ENCODE peak calls at places on chromosomes 4 and X, in eight cellular contexts. One of them, this sample, is unnamed.

GRCh38 chr4:85209161-85209560 is 242.7 kb upstream of the WDFY3 start:
- DNase-seq in CD8-positive, alpha-beta T cell: no peak
- DNase-seq in H9: no peak
- DNase-seq in lower lobe of right lung: no peak
- DNase-seq in A549: no peak
- DNase-seq in SK-N-SH: no peak
- DNase-seq in fibroblast of lung: peak
- DNase-seq in IMR-90: no peak
- DNase-seq in this sample: no peak

GRCh38 chrX:68685722-68686683 is 38.5 kb downstream of the STARD8 start:
- DNase-seq in lower lobe of right lung: peak
- DNase-seq in CD8-positive, alpha-beta T cell: no peak
- DNase-seq in IMR-90: peak
- DNase-seq in SK-N-SH: peak
- DNase-seq in A549: peak
- DNase-seq in fibroblast of lung: peak
- DNase-seq in H9: peak
- DNase-seq in this sample: no peak

GRCh38 chrX:121150217-121150616 is 102.8 kb downstream of the GLUD2 start:
- DNase-seq in H9: no peak
- DNase-seq in IMR-90: no peak
- DNase-seq in SK-N-SH: no peak
- DNase-seq in A549: no peak
- DNase-seq in lower lobe of right lung: no peak
- DNase-seq in fibroblast of lung: no peak
- DNase-seq in CD8-positive, alpha-beta T cell: no peak
- DNase-seq in this sample: no peak

GRCh38 chrX:86806786-86807185 is 658.5 kb downstream of the DACH2 start:
- DNase-seq in SK-N-SH: peak
- DNase-seq in H9: peak
- DNase-seq in fibroblast of lung: peak
- DNase-seq in IMR-90: peak
- DNase-seq in A549: peak
- DNase-seq in CD8-positive, alpha-beta T cell: no peak
- DNase-seq in lower lobe of right lung: no peak
- DNase-seq in this sample: no peak

GRCh38 chr4:83010522-83011318 is at the start of gene LIN54:
- DNase-seq in SK-N-SH: peak
- DNase-seq in fibroblast of lung: peak
- DNase-seq in IMR-90: peak
- DNase-seq in H9: peak
- DNase-seq in lower lobe of right lung: peak
- DNase-seq in A549: peak
- DNase-seq in CD8-positive, alpha-beta T cell: peak
- DNase-seq in this sample: peak

GRCh38 chr4:186563761-186564160 is 8.4 kb upstream of the MTNR1A start:
- DNase-seq in IMR-90: no peak
- DNase-seq in A549: no peak
- DNase-seq in H9: no peak
- DNase-seq in CD8-positive, alpha-beta T cell: no peak
- DNase-seq in lower lobe of right lung: no peak
- DNase-seq in fibroblast of lung: no peak
- DNase-seq in SK-N-SH: no peak
- DNase-seq in this sample: no peak

GRCh38 chrX:153411988-153412574 is 809 bp downstream of the ZFP92 start:
- DNase-seq in A549: no peak
- DNase-seq in CD8-positive, alpha-beta T cell: no peak
- DNase-seq in SK-N-SH: peak
- DNase-seq in H9: no peak
- DNase-seq in lower lobe of right lung: no peak
- DNase-seq in IMR-90: no peak
- DNase-seq in fibroblast of lung: no peak
- DNase-seq in this sample: no peak

GRCh38 chr4:7330811-7331681 is 103.7 kb downstream of the PSAPL1 start:
- DNase-seq in lower lobe of right lung: peak
- DNase-seq in IMR-90: no peak
- DNase-seq in H9: no peak
- DNase-seq in fibroblast of lung: no peak
- DNase-seq in A549: no peak
- DNase-seq in CD8-positive, alpha-beta T cell: no peak
- DNase-seq in SK-N-SH: no peak
- DNase-seq in this sample: no peak

GRCh38 chrX:111168314-111168713 is 72.3 kb downstream of the PAK3 start:
- DNase-seq in fibroblast of lung: peak
- DNase-seq in H9: peak
- DNase-seq in A549: peak
- DNase-seq in lower lobe of right lung: no peak
- DNase-seq in SK-N-SH: peak
- DNase-seq in CD8-positive, alpha-beta T cell: no peak
- DNase-seq in IMR-90: peak
- DNase-seq in this sample: peak

GRCh38 chrX:85024044-85024443 is 20.4 kb downstream of the APOOL start:
- DNase-seq in CD8-positive, alpha-beta T cell: no peak
- DNase-seq in IMR-90: peak
- DNase-seq in A549: no peak
- DNase-seq in lower lobe of right lung: no peak
- DNase-seq in H9: no peak
- DNase-seq in fibroblast of lung: no peak
- DNase-seq in SK-N-SH: no peak
- DNase-seq in this sample: no peak

DNA sequence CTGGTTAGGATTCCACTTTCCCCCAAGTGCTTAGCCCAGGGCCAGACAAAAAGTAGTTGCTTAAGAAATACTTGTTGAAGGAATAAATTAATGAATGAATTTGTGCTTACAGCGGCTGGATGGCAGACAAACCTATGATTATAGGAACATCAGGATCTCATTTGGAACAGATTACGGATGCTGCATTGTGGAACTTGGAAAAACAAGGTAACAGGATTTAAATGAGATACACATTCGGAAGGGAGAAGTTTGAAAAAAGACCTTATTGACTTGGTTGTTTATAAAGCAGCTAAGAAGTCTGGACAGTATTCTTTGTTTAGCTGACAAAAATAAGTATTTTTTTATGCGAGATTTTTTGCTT is 572 bp downstream of the EXOSC9 start:
- DNase-seq in A549: no peak
- DNase-seq in IMR-90: no peak
- DNase-seq in H9: no peak
- DNase-seq in fibroblast of lung: no peak
- DNase-seq in lower lobe of right lung: no peak
- DNase-seq in CD8-positive, alpha-beta T cell: no peak
- DNase-seq in SK-N-SH: no peak
- DNase-seq in this sample: no peak
- H3K27ac ChIP-seq in A549: peak
- H3K27ac ChIP-seq in IMR-90: no peak
- H3K27ac ChIP-seq in H9: no peak
- H3K27ac ChIP-seq in fibroblast of lung: peak
- H3K27ac ChIP-seq in lower lobe of right lung: peak
- H3K27ac ChIP-seq in CD8-positive, alpha-beta T cell: peak
- H3K27ac ChIP-seq in SK-N-SH: peak
- H3K27ac ChIP-seq in this sample: peak

DNA sequence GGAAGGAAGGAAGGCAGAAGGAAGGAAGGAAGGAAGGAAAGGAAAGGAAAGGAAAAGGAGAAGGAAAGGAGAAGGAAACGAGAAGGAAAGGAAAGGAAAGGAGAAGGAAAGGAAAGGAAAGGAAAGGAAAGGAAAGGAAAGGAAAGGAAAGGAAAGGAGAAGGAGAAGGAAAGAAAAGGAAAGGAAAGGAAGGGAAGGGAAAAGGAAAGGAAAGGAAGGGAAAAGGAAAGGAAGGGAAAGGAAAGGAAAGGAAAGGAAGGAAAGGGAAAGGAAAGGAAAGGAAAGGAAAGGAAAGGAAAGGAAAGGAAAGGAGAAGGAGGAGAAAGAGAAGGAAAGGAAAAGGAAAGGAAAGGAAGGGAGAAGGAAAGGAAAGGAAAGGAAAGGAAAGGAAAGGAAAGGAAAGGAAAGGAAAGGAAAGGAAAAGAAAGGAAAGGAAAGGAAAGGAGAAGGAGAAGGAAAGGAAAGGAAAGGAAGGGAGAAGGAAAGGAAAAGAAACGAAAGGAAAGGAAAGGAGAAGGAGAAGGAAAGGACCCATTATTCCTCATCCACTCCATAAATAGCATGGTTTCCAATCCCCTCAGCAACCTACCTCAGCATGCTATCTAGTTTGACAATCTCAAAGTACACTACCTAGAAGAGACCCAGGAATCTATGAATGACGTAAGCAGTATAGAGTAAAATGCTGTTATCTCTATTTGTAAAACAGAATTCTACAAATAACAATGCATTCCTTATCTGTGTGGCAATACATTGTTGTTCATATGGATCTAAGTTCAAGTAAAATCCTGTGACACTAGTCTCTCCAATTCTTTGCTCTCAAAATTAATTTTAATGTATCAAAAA is 209.7 kb downstream of the LRBA start:
- DNase-seq in lower lobe of right lung: no peak
- DNase-seq in IMR-90: no peak
- DNase-seq in fibroblast of lung: no peak
- DNase-seq in A549: no peak
- DNase-seq in CD8-positive, alpha-beta T cell: no peak
- DNase-seq in H9: no peak
- DNase-seq in SK-N-SH: no peak
- DNase-seq in this sample: no peak
- H3K27ac ChIP-seq in lower lobe of right lung: no peak
- H3K27ac ChIP-seq in IMR-90: no peak
- H3K27ac ChIP-seq in fibroblast of lung: no peak
- H3K27ac ChIP-seq in A549: no peak
- H3K27ac ChIP-seq in CD8-positive, alpha-beta T cell: no peak
- H3K27ac ChIP-seq in H9: no peak
- H3K27ac ChIP-seq in SK-N-SH: no peak
- H3K27ac ChIP-seq in this sample: no peak

GRCh38 chr4:106245176-106245575 is 70.8 kb downstream of the TBCK start:
- DNase-seq in H9: no peak
- DNase-seq in IMR-90: peak
- DNase-seq in lower lobe of right lung: no peak
- DNase-seq in fibroblast of lung: no peak
- DNase-seq in CD8-positive, alpha-beta T cell: no peak
- DNase-seq in A549: no peak
- DNase-seq in SK-N-SH: no peak
- DNase-seq in this sample: no peak
- H3K27ac ChIP-seq in H9: no peak
- H3K27ac ChIP-seq in IMR-90: no peak
- H3K27ac ChIP-seq in lower lobe of right lung: no peak
- H3K27ac ChIP-seq in fibroblast of lung: no peak
- H3K27ac ChIP-seq in CD8-positive, alpha-beta T cell: no peak
- H3K27ac ChIP-seq in A549: no peak
- H3K27ac ChIP-seq in SK-N-SH: peak
- H3K27ac ChIP-seq in this sample: no peak

GRCh38 chrX:97290199-97290598 is 406.5 kb downstream of the RPA4 start:
- DNase-seq in A549: no peak
- DNase-seq in IMR-90: no peak
- DNase-seq in SK-N-SH: no peak
- DNase-seq in fibroblast of lung: peak
- DNase-seq in lower lobe of right lung: no peak
- DNase-seq in CD8-positive, alpha-beta T cell: no peak
- DNase-seq in H9: peak
- DNase-seq in this sample: no peak
- H3K27ac ChIP-seq in A549: no peak
- H3K27ac ChIP-seq in IMR-90: no peak
- H3K27ac ChIP-seq in SK-N-SH: no peak
- H3K27ac ChIP-seq in fibroblast of lung: no peak
- H3K27ac ChIP-seq in lower lobe of right lung: no peak
- H3K27ac ChIP-seq in CD8-positive, alpha-beta T cell: no peak
- H3K27ac ChIP-seq in H9: no peak
- H3K27ac ChIP-seq in this sample: no peak

DNA sequence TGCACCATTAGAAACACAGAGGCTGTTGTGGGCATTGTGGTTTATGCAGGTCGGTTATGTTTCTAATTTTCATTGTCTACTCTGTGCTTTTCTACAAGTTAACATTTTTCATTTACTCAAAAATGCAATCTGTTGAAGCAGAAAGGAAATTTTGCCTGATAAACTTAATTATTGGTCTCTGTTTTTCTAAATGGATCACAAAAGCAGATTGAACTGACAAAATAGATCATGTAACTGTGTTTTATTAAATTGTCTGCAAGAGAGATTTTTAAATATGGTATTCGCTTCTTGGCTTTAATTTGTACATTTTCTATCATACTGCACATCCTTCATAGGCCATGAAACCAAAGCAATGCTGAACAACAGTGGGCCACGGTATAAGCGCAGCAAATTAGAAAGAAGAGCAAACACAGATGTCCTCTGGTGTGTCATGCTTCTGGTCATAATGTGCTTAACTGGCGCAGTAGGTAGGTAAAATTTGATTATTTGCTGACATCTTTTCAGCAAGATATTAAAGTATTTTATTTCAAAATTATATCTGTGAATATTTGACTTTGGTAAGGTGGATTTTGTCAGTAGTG is 50.6 kb downstream of the ATP10D start:
- DNase-seq in A549: no peak
- DNase-seq in fibroblast of lung: no peak
- DNase-seq in SK-N-SH: peak
- DNase-seq in H9: no peak
- DNase-seq in IMR-90: no peak
- DNase-seq in lower lobe of right lung: no peak
- DNase-seq in CD8-positive, alpha-beta T cell: no peak
- DNase-seq in this sample: no peak
- H3K27ac ChIP-seq in A549: no peak
- H3K27ac ChIP-seq in fibroblast of lung: no peak
- H3K27ac ChIP-seq in SK-N-SH: no peak
- H3K27ac ChIP-seq in H9: no peak
- H3K27ac ChIP-seq in IMR-90: no peak
- H3K27ac ChIP-seq in lower lobe of right lung: no peak
- H3K27ac ChIP-seq in CD8-positive, alpha-beta T cell: no peak
- H3K27ac ChIP-seq in this sample: no peak

GRCh38 chrX:114841051-114841450 is 176.4 kb downstream of the IL13RA2 start:
- DNase-seq in IMR-90: peak
- DNase-seq in fibroblast of lung: no peak
- DNase-seq in CD8-positive, alpha-beta T cell: no peak
- DNase-seq in SK-N-SH: no peak
- DNase-seq in A549: no peak
- DNase-seq in lower lobe of right lung: no peak
- DNase-seq in H9: no peak
- DNase-seq in this sample: no peak

DNA sequence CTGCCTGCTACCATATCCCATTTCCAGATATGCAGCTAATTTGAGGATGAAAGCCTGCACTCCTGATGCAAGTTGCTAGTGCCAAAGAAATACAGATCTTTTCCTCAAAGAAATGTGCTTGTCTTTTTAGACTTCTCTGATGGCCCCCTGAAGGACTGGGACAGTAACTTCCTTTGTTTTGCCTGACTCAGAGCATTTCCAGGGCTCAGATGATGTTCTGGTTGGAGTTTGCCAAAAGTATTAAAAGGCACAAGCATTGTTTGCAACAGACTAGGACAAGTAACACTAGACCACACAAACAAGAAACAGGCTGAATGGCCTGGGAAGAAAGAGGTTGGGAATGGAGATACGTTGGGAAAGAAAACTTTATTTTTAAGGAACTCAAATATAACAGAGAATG is 175.2 kb downstream of the IL13RA2 start:
- DNase-seq in lower lobe of right lung: no peak
- DNase-seq in H9: no peak
- DNase-seq in CD8-positive, alpha-beta T cell: no peak
- DNase-seq in SK-N-SH: no peak
- DNase-seq in IMR-90: no peak
- DNase-seq in A549: no peak
- DNase-seq in fibroblast of lung: no peak
- DNase-seq in this sample: no peak
- H3K27ac ChIP-seq in lower lobe of right lung: no peak
- H3K27ac ChIP-seq in H9: no peak
- H3K27ac ChIP-seq in CD8-positive, alpha-beta T cell: no peak
- H3K27ac ChIP-seq in SK-N-SH: no peak
- H3K27ac ChIP-seq in IMR-90: no peak
- H3K27ac ChIP-seq in A549: no peak
- H3K27ac ChIP-seq in fibroblast of lung: no peak
- H3K27ac ChIP-seq in this sample: no peak

GRCh38 chr4:54225671-54226398 is 3.3 kb upstream of the PDGFRA start:
- DNase-seq in IMR-90: no peak
- DNase-seq in lower lobe of right lung: no peak
- DNase-seq in H9: peak
- DNase-seq in CD8-positive, alpha-beta T cell: no peak
- DNase-seq in SK-N-SH: no peak
- DNase-seq in fibroblast of lung: peak
- DNase-seq in A549: no peak
- DNase-seq in this sample: no peak
- H3K27ac ChIP-seq in IMR-90: peak
- H3K27ac ChIP-seq in lower lobe of right lung: peak
- H3K27ac ChIP-seq in H9: no peak
- H3K27ac ChIP-seq in CD8-positive, alpha-beta T cell: no peak
- H3K27ac ChIP-seq in SK-N-SH: no peak
- H3K27ac ChIP-seq in fibroblast of lung: peak
- H3K27ac ChIP-seq in A549: no peak
- H3K27ac ChIP-seq in this sample: no peak